ENCODE peak calls at places on chromosome 19, in four cellular contexts. R is endothelial cell of umbilical vein, I is GM12878, X is K562. D is an unnamed sample.

GRCh38 chr19:8631425-8631819 is 989 bp downstream of the NFILZ start:
- DNase-seq in R (no peak), I (no peak), X (no peak), D (peak)

GRCh38 chr19:55461974-55462628 is 659 bp upstream of the ISOC2 start:
- DNase-seq in R (peak), I (no peak), X (peak), D (peak)

GRCh38 chr19:13597625-13598024 is 91.3 kb upstream of the CACNA1A start:
- DNase-seq in I (peak), X (peak), R (peak), D (peak)

GRCh38 chr19:45156751-45157150 is 4.0 kb downstream of the NKPD1 start:
- DNase-seq in X (no peak), R (no peak), I (no peak), D (no peak)

GRCh38 chr19:11767633-11768133 is 883 bp downstream of the ZNF441 start:
- DNase-seq in I (peak), X (peak), R (peak), D (peak)

GRCh38 chr19:58024661-58025060 is 9.2 kb upstream of the ZSCAN1 start:
- DNase-seq in I (no peak), X (no peak), R (no peak), D (no peak)

GRCh38 chr19:38389957-38390924 is 1.7 kb downstream of the SPRED3 start:
- DNase-seq in I (no peak), X (no peak), R (no peak), D (no peak)

GRCh38 chr19:47713046-47714021 is at the start of gene EHD2:
- DNase-seq in X (peak), I (no peak), R (peak), D (peak)

GRCh38 chr19:3068071-3068470 is 5.8 kb upstream of the TLE5 start:
- DNase-seq in X (no peak), I (no peak), R (no peak), D (no peak)

GRCh38 chr19:55638864-55639359 is 1.9 kb upstream of the ZNF580 start:
- DNase-seq in R (no peak), I (no peak), X (peak), D (peak)

GRCh38 chr19:30062331-30063183 is 120.5 kb downstream of the URI1 start:
- DNase-seq in X (no peak), R (no peak), I (no peak), D (no peak)

GRCh38 chr19:58460039-58460438 is 6.8 kb upstream of the ZNF324 start:
- DNase-seq in R (no peak), X (no peak), I (no peak), D (no peak)

GRCh38 chr19:3443840-3444694 is 36.3 kb downstream of the SMIM24 start:
- DNase-seq in I (no peak), X (no peak), R (peak), D (peak)

GRCh38 chr19:17424743-17425365 is 5.0 kb downstream of the MVB12A start:
- DNase-seq in R (peak), X (peak), I (no peak), D (peak)

GRCh38 chr19:29271911-29272310 is 59.0 kb upstream of the UQCRFS1 start:
- DNase-seq in I (no peak), X (no peak), R (no peak), D (no peak)

GRCh38 chr19:45146251-45146650 is 14.5 kb downstream of the NKPD1 start:
- DNase-seq in X (no peak), I (no peak), R (no peak), D (no peak)

GRCh38 chr19:3530389-3530788 is 8.6 kb upstream of the TEKTIP1 start:
- DNase-seq in I (no peak), X (no peak), R (no peak), D (no peak)

GRCh38 chr19:42030605-42031004 is 36.6 kb upstream of the ATP1A3 start:
- DNase-seq in I (no peak), X (no peak), R (no peak), D (no peak)

GRCh38 chr19:934865-935422 is 9.1 kb downstream of the ARID3A start:
- DNase-seq in R (peak), I (no peak), X (no peak), D (peak)

GRCh38 chr19:49331616-49332055 is 3.6 kb upstream of the CD37 start:
- DNase-seq in I (peak), R (peak), X (peak), D (peak)

GRCh38 chr19:31749231-31749630 is 400.0 kb upstream of the TSHZ3 start:
- DNase-seq in X (no peak), R (no peak), I (no peak), D (no peak)

GRCh38 chr19:9877775-9878510 is 42.8 kb downstream of the PIN1 start:
- DNase-seq in R (no peak), X (no peak), I (no peak), D (peak)

GRCh38 chr19:54388001-54388802 is 23.5 kb upstream of the LAIR1 start:
- DNase-seq in R (peak), X (no peak), I (no peak), D (no peak)

DNA sequence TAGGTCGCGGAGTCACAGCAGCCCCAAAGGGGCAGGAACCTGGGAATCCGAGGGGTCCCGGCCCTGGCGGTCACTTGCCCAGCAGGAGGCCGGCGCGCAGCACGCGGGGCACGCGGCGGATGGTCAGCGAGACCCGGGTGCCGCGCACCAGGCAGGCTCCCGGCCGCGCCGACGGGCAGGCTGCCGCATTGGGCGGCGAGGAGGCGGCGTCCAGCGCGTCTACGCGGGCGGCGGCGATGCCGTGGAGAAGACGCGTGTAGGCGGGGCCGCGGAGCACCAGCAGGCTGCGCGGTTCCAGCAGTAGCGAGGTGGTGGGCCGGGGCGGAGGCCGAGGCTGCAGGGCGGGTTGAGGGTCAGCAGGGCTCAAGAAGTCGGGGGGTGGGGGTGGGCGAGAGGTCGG is 607 bp upstream of the SYNE4 start:
- DNase-seq in R (peak), X (no peak), I (no peak), D (peak)
- TF ChIP-seq FOS in R (no peak), X (no peak), I (no peak), D (no peak)

GRCh38 chr19:6058411-6059201 is 51.7 kb downstream of the RFX2 start:
- DNase-seq in R (no peak), I (no peak), X (no peak), D (no peak)

GRCh38 chr19:6055013-6055795 is 55.1 kb downstream of the RFX2 start:
- DNase-seq in R (no peak), I (no peak), X (no peak), D (no peak)

GRCh38 chr19:6057651-6058365 is 52.5 kb downstream of the RFX2 start:
- DNase-seq in X (no peak), I (no peak), R (no peak), D (no peak)

GRCh38 chr19:6056801-6057650 is 53.3 kb downstream of the RFX2 start:
- DNase-seq in R (peak), I (no peak), X (peak), D (peak)

DNA sequence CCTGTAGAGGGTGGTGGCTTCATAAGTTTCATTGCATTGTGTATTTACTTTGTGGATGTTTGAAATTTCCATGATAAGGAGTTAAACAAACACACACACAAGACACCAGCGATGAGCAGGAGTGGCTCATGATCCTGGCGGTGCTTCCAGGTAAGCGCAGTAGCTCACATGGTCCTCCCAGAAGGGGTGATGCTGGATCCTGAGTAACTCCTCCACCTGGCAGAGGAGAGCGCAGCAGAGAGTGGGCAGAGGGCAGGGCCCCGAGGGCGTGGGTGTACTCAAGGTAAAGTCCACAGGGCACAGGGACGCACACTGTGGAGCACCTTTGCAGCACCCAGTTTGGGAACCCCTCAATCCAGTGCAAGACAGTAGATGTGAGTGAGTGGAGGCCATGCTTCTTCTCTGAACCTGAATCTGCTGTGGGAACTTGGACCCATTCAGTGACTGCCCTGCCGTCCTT is 54.0 kb downstream of the RFX2 start:
- DNase-seq in X (no peak), R (no peak), I (no peak), D (no peak)
- TF ChIP-seq FOS in X (no peak), R (no peak), I (no peak), D (no peak)

GRCh38 chr19:51699170-51699569 is 6.0 kb downstream of the SPACA6 start:
- DNase-seq in I (no peak), X (no peak), R (no peak), D (no peak)
- TF ChIP-seq FOS in I (no peak), X (no peak), R (no peak), D (no peak)

DNA sequence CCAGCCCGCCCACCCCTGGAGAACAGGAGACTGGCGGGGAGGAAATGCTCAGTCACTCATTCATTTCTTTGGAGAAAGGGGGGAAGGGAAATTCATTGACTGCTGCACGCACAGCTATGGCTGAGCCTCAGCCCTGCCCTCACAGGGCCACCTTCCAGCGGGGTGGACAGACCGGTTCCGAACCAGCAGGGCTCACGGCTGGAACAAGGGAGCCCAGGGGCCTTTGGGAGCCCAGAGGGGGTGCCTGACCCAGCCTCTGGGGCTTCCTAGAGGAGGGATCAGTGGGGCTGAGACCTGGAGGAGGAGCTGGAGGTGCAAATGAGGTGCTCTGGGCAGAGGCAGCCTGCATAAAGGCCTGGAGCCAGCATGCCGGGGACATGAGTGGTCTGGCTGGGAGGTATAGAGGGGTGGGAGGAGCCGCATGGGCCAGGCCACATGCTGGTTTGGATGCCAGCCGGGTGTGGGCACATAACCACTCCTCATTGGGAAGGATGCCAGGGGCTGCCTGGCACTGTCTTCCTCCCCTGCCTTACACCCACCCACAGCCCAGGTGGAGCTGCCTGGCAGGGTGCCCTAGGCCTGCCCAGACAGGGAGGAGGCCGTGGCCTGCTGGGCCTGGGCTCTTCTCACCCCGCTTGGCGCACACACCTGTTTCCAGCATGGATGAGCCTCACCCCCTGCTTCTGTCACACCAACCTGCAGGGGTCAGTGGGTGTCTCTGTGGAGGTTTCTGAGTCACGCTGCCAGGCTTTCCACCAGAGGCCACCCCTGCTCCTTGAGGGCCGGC is 26.9 kb downstream of the PPP5C start:
- DNase-seq in X (no peak), I (no peak), R (peak), D (peak)
- TF ChIP-seq FOS in X (no peak), I (no peak), R (no peak), D (no peak)

D was measured in IMR-90.